ENCODE peak calls at places on chromosomes 1 and 21, in eight cellular contexts. E, Y, V, D, Q, C, K and U are unnamed samples.

GRCh38 chr1:210132582-210132981 is 100.0 kb upstream of the SERTAD4 start:
- DNase-seq in D (no peak), Q (no peak), E (no peak), K (peak), Y (no peak), C (no peak), V (no peak), U (no peak)

GRCh38 chr1:201275266-201275666 is 8.0 kb upstream of the PKP1 start:
- DNase-seq in Q (peak), Y (no peak), D (peak), C (no peak), E (peak), V (no peak), K (no peak), U (peak)

GRCh38 chr1:2962946-2963345 is 58.3 kb upstream of the ACTRT2 start:
- DNase-seq in K (no peak), V (peak), E (no peak), Y (peak), Q (no peak), C (peak), D (no peak), U (no peak)

GRCh38 chr1:232084584-232085223 is 458.1 kb downstream of the DISC1 start:
- DNase-seq in V (no peak), Q (no peak), Y (no peak), K (peak), D (no peak), C (no peak), E (no peak), U (no peak)

GRCh38 chr1:180248731-180249681 is 18.9 kb downstream of the LHX4 start:
- DNase-seq in C (no peak), E (no peak), K (no peak), Q (no peak), Y (no peak), V (peak), D (no peak), U (no peak)

GRCh38 chr1:16300436-16300835 is 51.8 kb downstream of the FBXO42 start:
- DNase-seq in V (no peak), E (no peak), K (no peak), C (no peak), Y (no peak), D (peak), Q (no peak), U (peak)

GRCh38 chr1:114828251-114828650 is 26.4 kb upstream of the SYCP1 start:
- DNase-seq in C (no peak), V (no peak), Y (no peak), K (no peak), D (no peak), E (no peak), Q (no peak), U (no peak)

GRCh38 chr1:149931212-149931805 is 3.7 kb upstream of the SF3B4 start:
- DNase-seq in V (no peak), Y (no peak), Q (no peak), K (peak), D (no peak), E (no peak), C (no peak), U (peak)

GRCh38 chr1:86852289-86852688 is 61.6 kb downstream of the SELENOF start:
- DNase-seq in C (no peak), E (no peak), K (no peak), V (no peak), Q (no peak), D (no peak), Y (no peak), U (no peak)

GRCh38 chr1:26706315-26706714 is 10.5 kb downstream of the ARID1A start:
- DNase-seq in E (no peak), Y (peak), K (no peak), C (no peak), V (peak), Q (peak), D (no peak), U (no peak)

GRCh38 chr1:245863566-245864184 is 643.4 kb downstream of the SMYD3 start:
- DNase-seq in Q (no peak), Y (no peak), V (no peak), K (no peak), E (no peak), D (no peak), C (no peak), U (no peak)

GRCh38 chr1:117673405-117673804 is 67.6 kb downstream of the TENT5C start:
- DNase-seq in K (no peak), D (no peak), E (no peak), C (no peak), V (no peak), Y (no peak), Q (no peak), U (no peak)

GRCh38 chr1:203726417-203726867 is 38.5 kb upstream of the LAX1 start:
- DNase-seq in Q (no peak), C (no peak), K (no peak), E (no peak), Y (no peak), D (no peak), V (no peak), U (no peak)

GRCh38 chr1:64396817-64397216 is 73.1 kb upstream of the CACHD1 start:
- DNase-seq in K (no peak), Y (no peak), Q (no peak), C (no peak), V (no peak), E (no peak), D (no peak), U (no peak)

GRCh38 chr1:100614570-100614969 is 76.6 kb downstream of the GPR88 start:
- DNase-seq in C (no peak), V (no peak), Y (no peak), K (no peak), E (no peak), Q (no peak), D (no peak), U (no peak)

GRCh38 chr1:167635233-167635648 is 5.2 kb downstream of the RCSD1 start:
- DNase-seq in E (peak), V (no peak), K (no peak), D (no peak), Y (no peak), Q (no peak), C (peak), U (peak)

GRCh38 chr1:44819594-44820327 is 11.4 kb downstream of the BTBD19 start:
- DNase-seq in Q (peak), D (peak), V (peak), K (peak), Y (peak), E (peak), C (peak), U (peak)

GRCh38 chr1:226548281-226549093 is at the start of gene STUM:
- DNase-seq in K (peak), Y (no peak), E (peak), V (peak), C (peak), Q (peak), D (no peak), U (no peak)

GRCh38 chr1:36650200-36651065 is 167.7 kb upstream of the CSF3R start:
- DNase-seq in C (peak), Q (peak), V (no peak), Y (peak), D (peak), K (peak), E (peak), U (peak)

GRCh38 chr1:246875041-246876026 is 56.4 kb downstream of the AHCTF1 start:
- DNase-seq in D (no peak), E (no peak), K (no peak), Q (no peak), V (no peak), C (no peak), Y (no peak), U (no peak)

GRCh38 chr1:97114842-97115241 is 393.3 kb downstream of the PTBP2 start:
- DNase-seq in C (no peak), K (no peak), Y (no peak), Q (no peak), E (no peak), D (no peak), V (no peak), U (no peak)

GRCh38 chr1:23444104-23444533 is 19.6 kb upstream of the TCEA3 start:
- DNase-seq in D (no peak), C (peak), V (peak), K (no peak), Q (peak), E (peak), Y (peak), U (peak)

GRCh38 chr21:40706161-40706560 is 140.8 kb downstream of the DSCAM start:
- DNase-seq in E (no peak), D (no peak), C (no peak), V (no peak), Y (no peak), K (no peak), Q (no peak), U (no peak)

GRCh38 chr1:244049142-244049968 is 1.7 kb upstream of the ZBTB18 start:
- DNase-seq in C (peak), V (peak), Y (peak), Q (peak), D (peak), E (peak), K (peak), U (no peak)

GRCh38 chr1:39852876-39853275 is 30.4 kb downstream of the TRIT1 start:
- DNase-seq in K (no peak), C (no peak), D (no peak), Q (no peak), E (no peak), Y (no peak), V (no peak), U (no peak)

GRCh38 chr1:183033205-183033604 is 10.0 kb downstream of the LAMC1 start:
- DNase-seq in C (no peak), V (no peak), E (no peak), K (peak), D (no peak), Q (no peak), Y (no peak), U (no peak)

GRCh38 chr1:186775881-186776560 is 52.7 kb upstream of the PLA2G4A start:
- DNase-seq in V (no peak), E (no peak), C (no peak), K (no peak), Y (no peak), D (no peak), Q (no peak), U (no peak)

GRCh38 chr1:1217621-1218523 is 3.9 kb upstream of the TNFRSF4 start:
- DNase-seq in D (no peak), C (no peak), E (no peak), Q (no peak), K (peak), V (no peak), Y (no peak), U (no peak)

GRCh38 chr1:186500804-186501203 is 39.9 kb upstream of the PDC start:
- DNase-seq in Q (no peak), Y (no peak), K (no peak), V (no peak), D (no peak), E (no peak), C (no peak), U (no peak)

GRCh38 chr1:42179900-42180329 is 15.4 kb upstream of the GUCA2A start:
- DNase-seq in Y (no peak), C (no peak), V (no peak), Q (no peak), D (no peak), E (no peak), K (peak), U (no peak)

GRCh38 chr1:37655274-37655673 is 20.6 kb upstream of the RSPO1 start:
- DNase-seq in K (no peak), E (no peak), C (no peak), D (no peak), Q (no peak), Y (no peak), V (no peak), U (no peak)

GRCh38 chr21:46158666-46159300 is 3.4 kb upstream of the FTCD start:
- DNase-seq in Y (no peak), C (peak), Q (no peak), K (no peak), D (no peak), V (peak), E (peak), U (no peak)

GRCh38 chr1:230861489-230861888 is 6.8 kb downstream of the C1orf198 start:
- DNase-seq in E (no peak), V (no peak), C (no peak), K (no peak), Y (no peak), Q (no peak), D (no peak), U (no peak)

GRCh38 chr1:6102227-6102845 is 56.6 kb downstream of the KCNAB2 start:
- DNase-seq in Q (no peak), Y (no peak), D (no peak), V (peak), C (no peak), K (no peak), E (no peak), U (no peak)

GRCh38 chr1:115980998-115981993 is 5.0 kb downstream of the SLC22A15 start:
- DNase-seq in V (no peak), Y (no peak), Q (peak), C (no peak), D (no peak), E (no peak), K (peak), U (no peak)

DNA sequence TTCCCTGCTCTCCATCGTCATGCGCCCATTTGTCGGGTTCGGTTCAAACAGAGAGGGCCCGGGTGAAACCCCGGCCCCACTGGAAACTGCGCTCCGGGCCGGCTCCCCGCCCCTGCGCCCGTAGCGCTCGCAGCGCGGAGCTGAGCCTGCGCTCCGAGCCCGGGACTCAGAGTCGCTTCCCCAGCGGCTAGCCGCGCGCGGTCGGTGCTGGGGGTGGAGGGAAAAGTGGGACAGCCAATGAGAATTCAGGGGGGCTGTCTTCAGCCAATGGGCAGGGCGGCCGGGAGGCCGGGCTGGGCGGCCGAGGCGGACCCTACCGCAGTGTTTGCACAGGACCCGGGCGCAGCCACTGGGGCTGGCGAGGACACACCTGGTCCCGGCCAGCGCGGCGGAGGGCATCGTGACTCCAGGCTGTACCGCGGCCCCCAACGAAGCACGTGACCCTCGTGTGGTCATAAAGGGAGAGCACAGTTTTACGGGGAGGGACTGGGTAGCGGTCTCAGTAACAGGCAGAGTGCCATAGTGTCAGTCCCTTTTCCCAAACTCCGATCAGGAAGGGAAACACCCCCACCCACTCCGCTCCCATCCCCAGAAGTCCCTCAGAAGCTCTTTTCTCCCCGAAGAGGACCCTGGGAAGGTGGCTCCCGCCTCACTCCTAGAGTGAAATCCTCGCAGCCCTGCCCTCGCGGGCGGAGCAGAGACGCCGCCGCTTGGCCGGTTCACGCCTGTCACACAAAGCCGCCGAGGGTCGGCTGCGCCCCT is at the start of gene INKA2:
- DNase-seq in E (peak), V (peak), Q (peak), C (peak), K (peak), Y (peak), D (peak), U (peak)
- TF ChIP-seq POLR2A in E (peak), V (peak), Q (peak), C (peak), K (no peak), Y (peak), D (peak), U (no peak)

DNA sequence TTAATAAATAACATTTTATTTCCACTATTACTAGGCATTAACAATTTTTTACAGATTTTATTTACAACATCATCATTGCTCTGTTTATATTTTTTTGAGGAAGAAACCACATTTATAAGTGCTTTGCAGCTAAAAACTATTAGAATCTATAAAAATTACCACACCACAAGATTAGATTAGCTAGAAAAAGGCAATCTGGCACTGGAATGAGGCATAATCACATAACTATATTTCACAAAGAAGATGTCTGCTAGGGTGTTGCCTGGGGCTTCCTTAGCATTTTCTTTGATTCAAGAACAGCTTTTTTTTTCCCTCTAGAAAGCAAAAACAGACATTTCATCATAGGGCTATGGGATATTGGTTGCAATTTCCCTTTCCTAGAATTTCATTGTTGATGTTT is 2169.2 kb downstream of the MRPL39 start:
- DNase-seq in Q (no peak), E (no peak), V (no peak), D (no peak), K (no peak), Y (no peak), C (no peak), U (no peak)
- TF ChIP-seq POLR2A in Q (no peak), E (no peak), V (no peak), D (no peak), K (no peak), Y (no peak), C (no peak), U (no peak)

GRCh38 chr1:95118019-95118499 is 904 bp downstream of the TLCD4 start:
- DNase-seq in V (no peak), Q (no peak), C (no peak), K (no peak), Y (no peak), E (no peak), D (peak), U (no peak)

GRCh38 chr1:95113684-95114083 is 3.5 kb upstream of the TLCD4 start:
- DNase-seq in C (no peak), K (no peak), Q (no peak), V (no peak), D (no peak), E (no peak), Y (no peak), U (no peak)

GRCh38 chr1:95115708-95116137 is 1.4 kb upstream of the TLCD4 start:
- DNase-seq in V (no peak), Q (no peak), D (no peak), K (no peak), Y (peak), E (no peak), C (no peak), U (no peak)

GRCh38 chr1:95116666-95117206 is 419 bp upstream of the TLCD4 start:
- DNase-seq in C (peak), D (peak), V (peak), Q (peak), Y (peak), K (peak), E (peak), U (no peak)

GRCh38 chr1:95117207-95118018 is at the start of gene TLCD4:
- DNase-seq in D (peak), V (peak), Y (peak), E (peak), K (no peak), Q (peak), C (peak), U (peak)
- TF ChIP-seq POLR2A in D (peak), V (no peak), Y (peak), E (peak), K (no peak), Q (peak), C (no peak), U (no peak)

GRCh38 chr1:58899581-58900271 is 115.9 kb upstream of the JUN start:
- DNase-seq in V (no peak), Y (no peak), Q (no peak), E (no peak), D (no peak), C (no peak), K (no peak), U (no peak)
- TF ChIP-seq POLR2A in V (no peak), Y (no peak), Q (no peak), E (no peak), D (no peak), C (no peak), K (no peak), U (no peak)

GRCh38 chr21:25722631-25723030 is 12.1 kb downstream of the ATP5PF start:
- DNase-seq in D (no peak), C (no peak), V (no peak), E (no peak), Q (no peak), K (no peak), Y (no peak), U (no peak)

GRCh38 chr21:25717491-25718139 is 17.1 kb downstream of the ATP5PF start:
- DNase-seq in C (no peak), D (no peak), E (no peak), V (no peak), K (peak), Y (no peak), Q (no peak), U (no peak)

DNA sequence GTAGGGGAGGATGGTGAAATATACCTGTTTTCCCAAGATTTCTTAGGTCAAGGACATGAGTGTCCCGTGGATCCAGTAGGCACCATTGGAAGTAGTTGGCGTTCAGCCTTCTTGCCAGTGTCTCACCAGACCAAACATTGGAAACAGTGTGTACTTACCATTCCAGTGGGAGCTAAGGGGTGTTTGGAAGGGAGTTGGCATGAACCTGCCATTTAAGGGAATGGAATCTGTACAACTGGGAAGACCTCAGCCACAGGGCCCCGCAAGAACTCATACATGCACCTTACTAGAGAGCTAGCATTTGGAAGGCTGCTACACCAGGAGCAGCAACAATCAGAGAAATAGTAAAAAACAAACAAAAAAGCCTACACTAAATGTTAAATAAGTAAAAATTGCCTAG is 12.7 kb downstream of the ATP5PF start:
- DNase-seq in E (no peak), Y (no peak), C (no peak), K (no peak), V (no peak), D (no peak), Q (no peak), U (no peak)
- TF ChIP-seq POLR2A in E (no peak), Y (no peak), C (no peak), K (no peak), V (no peak), D (no peak), Q (no peak), U (no peak)

DNA sequence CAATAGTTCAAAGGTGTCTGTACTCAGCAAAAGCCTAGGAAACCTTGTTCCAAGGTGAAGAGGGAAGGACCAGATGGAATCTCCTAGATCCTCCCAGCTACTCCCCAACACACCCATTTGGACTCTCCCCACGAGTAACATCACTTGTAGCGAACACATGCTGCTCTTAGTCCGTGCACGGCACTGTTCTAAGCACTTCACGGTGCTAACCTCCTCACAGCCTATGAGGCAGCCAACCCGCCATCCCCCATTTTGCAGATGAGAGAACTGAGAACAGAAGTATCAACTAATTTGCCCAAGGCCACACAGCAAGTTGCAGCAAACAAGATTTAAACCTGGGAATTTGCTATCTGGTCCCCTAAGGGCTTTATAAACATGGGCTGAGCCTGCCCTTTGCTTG is 24.3 kb downstream of the MRPL37 start:
- DNase-seq in E (no peak), Q (no peak), C (no peak), D (no peak), K (no peak), Y (no peak), V (no peak), U (no peak)
- TF ChIP-seq POLR2A in E (no peak), Q (no peak), C (no peak), D (no peak), K (no peak), Y (no peak), V (no peak), U (no peak)

GRCh38 chr21:32726742-32727477 is 903 bp downstream of the SYNJ1 start:
- DNase-seq in E (peak), K (peak), Y (no peak), V (no peak), D (no peak), Q (peak), C (no peak), U (no peak)
- TF ChIP-seq POLR2A in E (no peak), K (no peak), Y (no peak), V (no peak), D (no peak), Q (no peak), C (no peak), U (no peak)